ENCODE peak calls at places on chromosome 13, in four cellular contexts. One of them, this sample, is unnamed.

GRCh38 chr13:97108535-97108910 is 113.6 kb upstream of the MBNL2 start:
- DNase-seq in cardiac fibroblast: peak
- DNase-seq in keratinocyte: no peak
- DNase-seq in ovary: peak
- DNase-seq in this sample: no peak

GRCh38 chr13:97976551-97977375 is 23.3 kb downstream of the IPO5 start:
- DNase-seq in keratinocyte: no peak
- DNase-seq in ovary: peak
- DNase-seq in cardiac fibroblast: no peak
- DNase-seq in this sample: no peak

GRCh38 chr13:95292622-95293021 is 8.6 kb downstream of the ABCC4 start:
- DNase-seq in cardiac fibroblast: no peak
- DNase-seq in ovary: no peak
- DNase-seq in keratinocyte: no peak
- DNase-seq in this sample: no peak

GRCh38 chr13:20391597-20392452 is 133.8 kb downstream of the CRYL1 start:
- DNase-seq in cardiac fibroblast: no peak
- DNase-seq in keratinocyte: no peak
- DNase-seq in ovary: no peak
- DNase-seq in this sample: no peak

GRCh38 chr13:20353973-20354372 is 121.9 kb upstream of the GJB6 start:
- DNase-seq in cardiac fibroblast: peak
- DNase-seq in keratinocyte: no peak
- DNase-seq in ovary: no peak
- DNase-seq in this sample: no peak

GRCh38 chr13:93766719-93767118 is 540.1 kb downstream of the GPC6 start:
- DNase-seq in cardiac fibroblast: no peak
- DNase-seq in ovary: no peak
- DNase-seq in keratinocyte: no peak
- DNase-seq in this sample: no peak

GRCh38 chr13:113110852-113111315 is 5.3 kb downstream of the F7 start:
- DNase-seq in keratinocyte: no peak
- DNase-seq in cardiac fibroblast: no peak
- DNase-seq in ovary: peak
- DNase-seq in this sample: no peak

GRCh38 chr13:60080871-60081270 is 82.9 kb downstream of the DIAPH3 start:
- DNase-seq in cardiac fibroblast: no peak
- DNase-seq in keratinocyte: no peak
- DNase-seq in ovary: no peak
- DNase-seq in this sample: no peak

GRCh38 chr13:67230774-67231480 is 791 bp upstream of the PCDH9 start:
- DNase-seq in keratinocyte: no peak
- DNase-seq in ovary: peak
- DNase-seq in cardiac fibroblast: peak
- DNase-seq in this sample: no peak

GRCh38 chr13:67230243-67230773 is at the start of gene PCDH9:
- DNase-seq in ovary: peak
- DNase-seq in keratinocyte: no peak
- DNase-seq in cardiac fibroblast: peak
- DNase-seq in this sample: peak

GRCh38 chr13:67231481-67231940 is 1.4 kb upstream of the PCDH9 start:
- DNase-seq in keratinocyte: no peak
- DNase-seq in ovary: no peak
- DNase-seq in cardiac fibroblast: peak
- DNase-seq in this sample: no peak

GRCh38 chr13:67229438-67230242 is 496 bp downstream of the PCDH9 start:
- DNase-seq in ovary: no peak
- DNase-seq in cardiac fibroblast: no peak
- DNase-seq in keratinocyte: no peak
- DNase-seq in this sample: no peak

GRCh38 chr13:67232384-67232783 is 2.2 kb upstream of the PCDH9 start:
- DNase-seq in keratinocyte: no peak
- DNase-seq in cardiac fibroblast: no peak
- DNase-seq in ovary: no peak
- DNase-seq in this sample: no peak
- H3K4me3 ChIP-seq in keratinocyte: no peak
- H3K4me3 ChIP-seq in cardiac fibroblast: peak
- H3K4me3 ChIP-seq in ovary: no peak
- H3K4me3 ChIP-seq in this sample: no peak

GRCh38 chr13:106616729-106617128 is 48.8 kb upstream of the ARGLU1 start:
- DNase-seq in keratinocyte: no peak
- DNase-seq in cardiac fibroblast: no peak
- DNase-seq in ovary: no peak
- DNase-seq in this sample: no peak

GRCh38 chr13:106623799-106624198 is 55.9 kb upstream of the ARGLU1 start:
- DNase-seq in keratinocyte: no peak
- DNase-seq in cardiac fibroblast: no peak
- DNase-seq in ovary: no peak
- DNase-seq in this sample: no peak

GRCh38 chr13:106617561-106617960 is 49.6 kb upstream of the ARGLU1 start:
- DNase-seq in keratinocyte: no peak
- DNase-seq in cardiac fibroblast: peak
- DNase-seq in ovary: no peak
- DNase-seq in this sample: peak

GRCh38 chr13:106621833-106622232 is 53.9 kb upstream of the ARGLU1 start:
- DNase-seq in keratinocyte: no peak
- DNase-seq in cardiac fibroblast: no peak
- DNase-seq in ovary: no peak
- DNase-seq in this sample: no peak

GRCh38 chr13:106619688-106620555 is 52.0 kb upstream of the ARGLU1 start:
- DNase-seq in cardiac fibroblast: peak
- DNase-seq in keratinocyte: no peak
- DNase-seq in ovary: peak
- DNase-seq in this sample: peak
- H3K4me3 ChIP-seq in cardiac fibroblast: no peak
- H3K4me3 ChIP-seq in keratinocyte: no peak
- H3K4me3 ChIP-seq in ovary: no peak
- H3K4me3 ChIP-seq in this sample: no peak

GRCh38 chr13:49256841-49257240 is 9.1 kb downstream of the CDADC1 start:
- DNase-seq in cardiac fibroblast: peak
- DNase-seq in keratinocyte: no peak
- DNase-seq in ovary: no peak
- DNase-seq in this sample: no peak

GRCh38 chr13:49259586-49259985 is 11.9 kb downstream of the CDADC1 start:
- DNase-seq in cardiac fibroblast: no peak
- DNase-seq in ovary: no peak
- DNase-seq in keratinocyte: no peak
- DNase-seq in this sample: no peak

GRCh38 chr13:49258097-49258796 is 10.5 kb downstream of the CDADC1 start:
- DNase-seq in keratinocyte: no peak
- DNase-seq in cardiac fibroblast: no peak
- DNase-seq in ovary: no peak
- DNase-seq in this sample: no peak

GRCh38 chr13:49265822-49266221 is 18.1 kb downstream of the CDADC1 start:
- DNase-seq in ovary: no peak
- DNase-seq in cardiac fibroblast: peak
- DNase-seq in keratinocyte: no peak
- DNase-seq in this sample: no peak

GRCh38 chr13:49262634-49263033 is 14.9 kb downstream of the CDADC1 start:
- DNase-seq in ovary: no peak
- DNase-seq in cardiac fibroblast: no peak
- DNase-seq in keratinocyte: no peak
- DNase-seq in this sample: no peak
- H3K4me3 ChIP-seq in ovary: no peak
- H3K4me3 ChIP-seq in cardiac fibroblast: no peak
- H3K4me3 ChIP-seq in keratinocyte: no peak
- H3K4me3 ChIP-seq in this sample: no peak

GRCh38 chr13:43786472-43786765 is 353 bp downstream of the ENOX1 start:
- DNase-seq in cardiac fibroblast: no peak
- DNase-seq in ovary: no peak
- DNase-seq in keratinocyte: no peak
- DNase-seq in this sample: no peak

GRCh38 chr13:43786766-43787517 is at the start of gene ENOX1:
- DNase-seq in ovary: peak
- DNase-seq in keratinocyte: no peak
- DNase-seq in cardiac fibroblast: peak
- DNase-seq in this sample: no peak

GRCh38 chr13:43785166-43785680 is 1.5 kb downstream of the ENOX1 start:
- DNase-seq in cardiac fibroblast: no peak
- DNase-seq in ovary: no peak
- DNase-seq in keratinocyte: no peak
- DNase-seq in this sample: no peak

GRCh38 chr13:43784491-43784890 is 2.3 kb downstream of the ENOX1 start:
- DNase-seq in ovary: no peak
- DNase-seq in keratinocyte: no peak
- DNase-seq in cardiac fibroblast: peak
- DNase-seq in this sample: no peak

DNA sequence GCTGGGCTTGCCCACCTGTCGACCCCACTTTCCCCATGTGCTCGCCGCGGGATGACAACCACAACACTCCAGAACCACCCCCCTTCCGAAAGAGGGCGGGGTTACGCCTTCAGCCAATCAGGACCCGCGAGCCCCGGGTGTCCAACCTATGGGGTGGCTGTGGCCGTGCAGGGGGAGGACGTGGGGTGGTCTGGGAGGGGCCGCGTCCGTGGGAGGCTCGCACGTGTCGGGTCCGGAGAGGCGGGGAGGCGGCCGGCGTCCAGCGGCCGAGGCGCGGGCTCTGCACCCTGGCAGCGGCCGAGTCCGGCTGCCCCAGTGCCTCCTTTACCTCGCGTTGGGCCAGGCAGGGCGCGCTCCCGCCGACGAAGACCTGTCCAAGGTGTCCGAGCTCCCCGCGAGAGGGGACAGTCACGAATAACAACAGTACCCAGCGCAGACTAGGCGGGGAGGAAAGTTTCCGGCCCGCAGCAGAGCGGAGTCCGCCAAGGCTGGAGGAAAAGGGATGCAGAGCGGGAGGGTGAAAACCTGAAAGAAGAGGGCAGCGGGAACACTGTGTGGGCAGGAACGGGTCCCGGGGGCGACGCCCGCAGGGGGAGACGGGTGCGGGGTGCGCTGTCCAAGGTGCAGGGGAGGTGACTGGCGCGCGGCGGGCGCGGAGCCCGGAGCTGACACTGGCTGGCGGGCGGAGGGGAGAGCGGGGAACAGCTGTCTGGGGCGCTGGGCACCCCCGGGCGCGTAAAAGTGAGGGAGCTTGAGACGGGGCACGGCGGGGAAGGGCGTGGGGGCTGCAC is 896 bp downstream of the ENOX1 start:
- DNase-seq in keratinocyte: no peak
- DNase-seq in ovary: peak
- DNase-seq in cardiac fibroblast: peak
- DNase-seq in this sample: no peak
- H3K4me3 ChIP-seq in keratinocyte: peak
- H3K4me3 ChIP-seq in ovary: peak
- H3K4me3 ChIP-seq in cardiac fibroblast: peak
- H3K4me3 ChIP-seq in this sample: peak

GRCh38 chr13:71285700-71286099 is 581.3 kb downstream of the DACH1 start:
- DNase-seq in keratinocyte: no peak
- DNase-seq in ovary: no peak
- DNase-seq in cardiac fibroblast: peak
- DNase-seq in this sample: no peak

DNA sequence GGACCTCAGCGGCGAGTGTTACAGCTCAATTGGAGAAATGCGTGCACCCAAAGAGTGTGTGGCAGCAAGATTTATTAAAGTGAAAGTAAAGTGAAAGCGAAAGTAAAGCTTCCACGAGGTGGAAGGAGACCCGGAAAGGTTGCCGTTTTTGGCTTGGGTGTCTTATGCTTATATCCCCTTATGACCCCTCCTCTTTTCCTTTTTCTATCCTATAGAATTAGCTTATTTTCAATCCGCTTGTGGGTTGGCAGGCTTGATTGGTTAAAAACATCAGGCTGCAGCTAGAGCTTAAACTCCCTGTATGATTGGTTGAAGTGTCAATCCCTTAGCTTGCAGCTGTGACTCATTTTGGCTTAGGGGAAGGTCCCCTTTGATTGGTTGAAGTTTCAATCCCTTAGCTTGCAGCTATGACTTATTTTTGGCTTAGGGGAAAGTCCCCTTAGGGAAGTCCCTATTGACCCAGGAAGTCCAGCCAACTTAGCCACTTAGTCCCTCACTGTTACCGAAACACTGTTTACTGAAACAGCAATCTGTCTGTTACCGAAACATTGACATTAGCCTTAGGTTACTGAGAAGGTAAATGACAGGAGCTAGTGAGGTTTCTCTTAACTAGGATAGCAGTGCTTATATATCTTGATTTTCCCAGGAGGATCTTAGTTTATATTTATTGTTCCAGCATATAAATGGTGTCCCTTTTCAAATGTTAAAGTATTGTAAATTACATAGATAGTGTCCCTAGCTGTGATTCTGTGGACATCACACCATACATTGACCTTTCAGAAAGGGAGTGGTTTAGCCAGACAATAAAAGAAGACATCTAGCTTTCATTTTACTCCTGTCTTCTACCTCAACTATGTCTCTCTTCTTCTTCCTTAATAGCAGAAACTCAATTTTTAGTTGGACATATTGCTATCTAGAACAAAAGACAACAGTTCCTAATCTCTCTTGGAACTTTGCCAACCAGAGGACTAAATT is 575.8 kb downstream of the DACH1 start:
- DNase-seq in ovary: no peak
- DNase-seq in cardiac fibroblast: peak
- DNase-seq in keratinocyte: peak
- DNase-seq in this sample: peak
- H3K4me3 ChIP-seq in ovary: peak
- H3K4me3 ChIP-seq in cardiac fibroblast: peak
- H3K4me3 ChIP-seq in keratinocyte: peak
- H3K4me3 ChIP-seq in this sample: no peak

GRCh38 chr13:109273326-109273751 is 513.0 kb downstream of the IRS2 start:
- DNase-seq in cardiac fibroblast: peak
- DNase-seq in keratinocyte: no peak
- DNase-seq in ovary: no peak
- DNase-seq in this sample: no peak

GRCh38 chr13:109275848-109276247 is 510.5 kb downstream of the IRS2 start:
- DNase-seq in ovary: no peak
- DNase-seq in keratinocyte: no peak
- DNase-seq in cardiac fibroblast: no peak
- DNase-seq in this sample: no peak

GRCh38 chr13:109274188-109274821 is 512.1 kb downstream of the IRS2 start:
- DNase-seq in ovary: no peak
- DNase-seq in cardiac fibroblast: peak
- DNase-seq in keratinocyte: no peak
- DNase-seq in this sample: no peak

GRCh38 chr13:109275390-109275789 is 511.0 kb downstream of the IRS2 start:
- DNase-seq in ovary: no peak
- DNase-seq in keratinocyte: no peak
- DNase-seq in cardiac fibroblast: no peak
- DNase-seq in this sample: no peak

DNA sequence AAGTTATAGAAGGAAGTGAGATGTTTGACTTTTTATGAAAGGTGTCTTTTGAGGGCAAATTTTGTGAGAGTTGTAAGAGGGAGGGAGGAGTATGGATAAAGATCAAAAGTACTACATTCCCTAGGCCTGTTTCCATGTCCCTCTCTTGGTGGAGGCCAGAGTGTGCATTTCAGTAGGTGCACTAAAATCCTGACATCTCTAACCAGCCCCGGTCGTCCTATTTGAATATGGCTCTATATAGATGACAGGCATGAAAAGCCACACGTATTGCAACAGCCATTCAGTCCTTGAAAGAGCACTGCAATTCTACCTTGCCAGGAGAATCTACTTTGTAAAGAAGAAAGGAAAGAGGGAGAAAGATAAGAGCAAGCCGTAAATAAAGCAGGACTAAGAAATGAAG is 510.1 kb downstream of the IRS2 start:
- DNase-seq in ovary: no peak
- DNase-seq in cardiac fibroblast: no peak
- DNase-seq in keratinocyte: no peak
- DNase-seq in this sample: no peak
- H3K4me3 ChIP-seq in ovary: no peak
- H3K4me3 ChIP-seq in cardiac fibroblast: no peak
- H3K4me3 ChIP-seq in keratinocyte: no peak
- H3K4me3 ChIP-seq in this sample: no peak